ENCODE peak calls at places on chromosomes 12 and 14, in eight cellular contexts. B, V, Z, Q, A, G, K and U are unnamed samples.

GRCh38 chr12:132485619-132486018 is 4.3 kb upstream of the FBRSL1 start:
- DNase-seq in B (no peak), V (no peak), Z (no peak), Q (no peak), A (peak; percentile 30), G (no peak), K (no peak), U (no peak)

GRCh38 chr12:12265571-12266388 is 1.1 kb downstream of the LRP6 start:
- DNase-seq in B (no peak), V (no peak), Z (peak; percentile 40), Q (peak; percentile 23), A (no peak), G (peak; percentile 61), K (peak; percentile 33), U (peak; percentile 48)

GRCh38 chr12:10634427-10634826 is 21.0 kb upstream of the MAGOHB start:
- DNase-seq in B (no peak), V (no peak), Z (peak; percentile 25), Q (peak; percentile 30), A (no peak), G (no peak), K (no peak), U (peak; percentile 92)

GRCh38 chr14:88234442-88234841 is 88.6 kb downstream of the KCNK10 start:
- DNase-seq in B (no peak), V (no peak), Z (no peak), Q (no peak), A (no peak), G (no peak), K (peak; percentile 30), U (no peak)

GRCh38 chr14:65838565-65838964 is 426.0 kb downstream of the FUT8 start:
- DNase-seq in B (no peak), V (no peak), Z (no peak), Q (no peak), A (no peak), G (no peak), K (no peak), U (no peak)

GRCh38 chr12:42589465-42590323 is at the start of gene PRICKLE1:
- DNase-seq in B (peak; percentile 20), V (no peak), Z (peak; percentile 48), Q (peak; percentile 64), A (peak; percentile 82), G (peak; percentile 23), K (peak; percentile 87), U (peak; percentile 54)

GRCh38 chr12:100337727-100338126 is 19.1 kb upstream of the SLC17A8 start:
- DNase-seq in B (peak; percentile 43), V (no peak), Z (no peak), Q (no peak), A (no peak), G (no peak), K (no peak), U (no peak)

GRCh38 chr12:27780612-27781408 is 774 bp upstream of the MANSC4 start:
- DNase-seq in B (peak; percentile 25), V (peak; percentile 69), Z (peak; percentile 72), Q (peak; percentile 49), A (no peak), G (peak; percentile 52), K (peak; percentile 66), U (peak; percentile 80)

GRCh38 chr12:94145231-94145979 is 3.0 kb upstream of the PLXNC1 start:
- DNase-seq in B (no peak), V (no peak), Z (peak; percentile 68), Q (no peak), A (no peak), G (peak; percentile 10), K (peak; percentile 24), U (peak; percentile 71)

GRCh38 chr14:99660006-99660566 is 15.2 kb downstream of the HHIPL1 start:
- DNase-seq in B (no peak), V (no peak), Z (no peak), Q (no peak), A (no peak), G (no peak), K (no peak), U (no peak)

GRCh38 chr14:88831285-88831684 is 6.8 kb downstream of the TTC8 start:
- DNase-seq in B (no peak), V (peak; percentile 70), Z (peak; percentile 81), Q (peak; percentile 89), A (no peak), G (no peak), K (no peak), U (peak; percentile 73)

GRCh38 chr14:64700894-64701293 is 3.3 kb upstream of the PLEKHG3 start:
- DNase-seq in B (no peak), V (no peak), Z (no peak), Q (no peak), A (no peak), G (no peak), K (no peak), U (no peak)

GRCh38 chr14:103122578-103123127 is 608 bp upstream of the TNFAIP2 start:
- DNase-seq in B (no peak), V (no peak), Z (no peak), Q (no peak), A (peak; percentile 80), G (no peak), K (peak; percentile 83), U (no peak)

GRCh38 chr14:102591372-102591943 is 991 bp upstream of the RCOR1 start:
- DNase-seq in B (peak; percentile 52), V (peak; percentile 72), Z (peak; percentile 27), Q (no peak), A (peak; percentile 80), G (peak; percentile 28), K (peak; percentile 81), U (peak; percentile 63)

GRCh38 chr14:91501348-91501747 is 8.8 kb downstream of the PPP4R3A start:
- DNase-seq in B (no peak), V (no peak), Z (no peak), Q (no peak), A (no peak), G (no peak), K (no peak), U (no peak)

GRCh38 chr14:23248601-23249000 is 10.9 kb downstream of the RNF212B start:
- DNase-seq in B (no peak), V (no peak), Z (no peak), Q (no peak), A (no peak), G (no peak), K (no peak), U (no peak)

GRCh38 chr12:6752181-6752930 is 585 bp downstream of the MLF2 start:
- DNase-seq in B (peak; percentile 50), V (peak; percentile 75), Z (peak; percentile 60), Q (peak; percentile 14), A (no peak), G (no peak), K (peak; percentile 84), U (peak; percentile 74)

GRCh38 chr12:18857656-18858055 is 119.7 kb downstream of the CAPZA3 start:
- DNase-seq in B (no peak), V (no peak), Z (no peak), Q (no peak), A (no peak), G (no peak), K (no peak), U (no peak)

GRCh38 chr12:6337958-6338406 is 3.9 kb downstream of the TNFRSF1A start:
- DNase-seq in B (no peak), V (no peak), Z (peak; percentile 89), Q (no peak), A (no peak), G (peak; percentile 29), K (peak; percentile 65), U (peak; percentile 43)

GRCh38 chr12:4997939-4998338 is 45.7 kb upstream of the KCNA5 start:
- DNase-seq in B (no peak), V (peak; percentile 89), Z (peak; percentile 95), Q (peak; percentile 78), A (no peak), G (no peak), K (no peak), U (peak; percentile 91)

GRCh38 chr14:89085154-89086059 is 261.0 kb downstream of the TTC8 start:
- DNase-seq in B (no peak), V (no peak), Z (peak; percentile 11), Q (no peak), A (no peak), G (no peak), K (no peak), U (no peak)

GRCh38 chr12:131030472-131031328 is 77.0 kb downstream of the ADGRD1 start:
- DNase-seq in B (no peak), V (no peak), Z (no peak), Q (no peak), A (peak; percentile 60), G (no peak), K (no peak), U (no peak)

GRCh38 chr12:119593578-119594398 is at the start of gene TMEM233:
- DNase-seq in B (no peak), V (no peak), Z (no peak), Q (no peak), A (peak; percentile 75), G (no peak), K (peak; percentile 83), U (no peak)

GRCh38 chr14:54579606-54580005 is 12.7 kb downstream of the SAMD4A start:
- DNase-seq in B (no peak), V (no peak), Z (no peak), Q (no peak), A (no peak), G (peak; percentile 66), K (no peak), U (peak; percentile 70)

GRCh38 chr12:101042211-101042610 is 167.8 kb downstream of the SLC5A8 start:
- DNase-seq in B (no peak), V (no peak), Z (no peak), Q (no peak), A (no peak), G (peak; percentile 10), K (no peak), U (no peak)

GRCh38 chr12:118611295-118611694 is 234.9 kb downstream of the SUDS3 start:
- DNase-seq in B (no peak), V (no peak), Z (no peak), Q (no peak), A (no peak), G (no peak), K (no peak), U (no peak)

GRCh38 chr14:49417790-49418189 is 168.4 kb downstream of the RPS29 start:
- DNase-seq in B (no peak), V (no peak), Z (no peak), Q (no peak), A (no peak), G (no peak), K (peak; percentile 26), U (no peak)

GRCh38 chr14:104644656-104645055 is 40.1 kb upstream of the TMEM179 start:
- DNase-seq in B (no peak), V (peak; percentile 5), Z (no peak), Q (no peak), A (no peak), G (no peak), K (no peak), U (no peak)

GRCh38 chr14:106094654-106095189 is 568.3 kb downstream of the TMEM121 start:
- DNase-seq in B (peak; percentile 24), V (no peak), Z (no peak), Q (no peak), A (no peak), G (peak; percentile 30), K (peak; percentile 3), U (peak; percentile 45)

GRCh38 chr14:92653162-92653651 is 95.2 kb downstream of the LGMN start:
- DNase-seq in B (no peak), V (no peak), Z (no peak), Q (no peak), A (peak; percentile 84), G (no peak), K (no peak), U (no peak)

GRCh38 chr12:130186631-130187269 is 24.5 kb downstream of the FZD10 start:
- DNase-seq in B (no peak), V (no peak), Z (no peak), Q (peak; percentile 12), A (no peak), G (no peak), K (peak; percentile 54), U (peak; percentile 0)

GRCh38 chr12:41992029-41992428 is 152.6 kb downstream of the GXYLT1 start:
- DNase-seq in B (no peak), V (no peak), Z (no peak), Q (no peak), A (no peak), G (no peak), K (no peak), U (no peak)

GRCh38 chr12:58359084-58359483 is 417.7 kb downstream of the ATP23 start:
- DNase-seq in B (no peak), V (no peak), Z (peak; percentile 40), Q (no peak), A (no peak), G (no peak), K (no peak), U (no peak)

GRCh38 chr12:94942663-94943062 is 60.8 kb downstream of the NDUFA12 start:
- DNase-seq in B (no peak), V (no peak), Z (no peak), Q (no peak), A (no peak), G (no peak), K (no peak), U (no peak)